ENCODE peak calls at places on chromosome 14, in seven cellular contexts. F, M, T, P, N, G and B are unnamed samples.

GRCh38 chr14:104051092-104051813 is 34.2 kb upstream of the ASPG start:
- DNase-seq in M (no peak), T (no peak), P (no peak), F (no peak), G (no peak), N (no peak), B (no peak)

GRCh38 chr14:58638231-58639205 is 756 bp downstream of the DACT1 start:
- DNase-seq in N (peak), M (peak), P (peak), T (no peak), F (no peak), G (peak), B (peak)

GRCh38 chr14:60090864-60091519 is 731 bp upstream of the PCNX4 start:
- DNase-seq in T (no peak), N (no peak), F (peak), G (peak), M (peak), P (peak), B (peak)

GRCh38 chr14:48747683-48748082 is 838.5 kb downstream of the RPS29 start:
- DNase-seq in M (no peak), P (no peak), F (no peak), T (no peak), N (no peak), G (no peak), B (no peak)

GRCh38 chr14:64755661-64756265 is 51.5 kb downstream of the PLEKHG3 start:
- DNase-seq in P (peak), T (no peak), N (peak), F (peak), G (no peak), M (peak), B (peak)

GRCh38 chr14:70905316-70905715 is 1.9 kb upstream of the PCNX1 start:
- DNase-seq in P (peak), F (no peak), N (no peak), G (peak), T (no peak), M (no peak), B (no peak)

GRCh38 chr14:77158175-77158908 is 16.8 kb upstream of the ZDHHC22 start:
- DNase-seq in N (no peak), T (no peak), F (peak), M (no peak), P (peak), G (peak), B (peak)

GRCh38 chr14:56333361-56334279 is 215.4 kb downstream of the PELI2 start:
- DNase-seq in F (peak), N (no peak), P (peak), T (no peak), G (no peak), M (no peak), B (peak)

GRCh38 chr14:79596531-79596930 is 614.8 kb downstream of the DIO2 start:
- DNase-seq in T (no peak), G (no peak), P (peak), N (no peak), M (no peak), F (no peak), B (no peak)

GRCh38 chr14:63867926-63868921 is 15.4 kb downstream of the SYNE2 start:
- DNase-seq in M (peak), T (no peak), P (peak), F (no peak), G (no peak), N (no peak), B (no peak)

GRCh38 chr14:72613975-72614319 is 280.0 kb downstream of the DPF3 start:
- DNase-seq in P (no peak), G (no peak), M (no peak), T (no peak), N (no peak), F (no peak), B (no peak)